ENCODE peak calls at places on chromosomes 11 and 22, in six cellular contexts. One of them, this sample, is unnamed.

GRCh38 chr11:131615611-131616010 is 245.2 kb downstream of the NTM start:
- DNase-seq in CD4-positive, alpha-beta T cell: no peak
- DNase-seq in left ventricle myocardium inferior: no peak
- DNase-seq in AG04450: no peak
- DNase-seq in retinal pigment epithelial cell: no peak
- DNase-seq in breast epithelium: no peak
- DNase-seq in this sample: no peak

GRCh38 chr11:45180888-45181594 is 34.6 kb downstream of the PRDM11 start:
- DNase-seq in left ventricle myocardium inferior: peak
- DNase-seq in AG04450: no peak
- DNase-seq in breast epithelium: peak
- DNase-seq in retinal pigment epithelial cell: peak
- DNase-seq in CD4-positive, alpha-beta T cell: peak
- DNase-seq in this sample: no peak

GRCh38 chr11:34053161-34053686 is 1.7 kb downstream of the CAPRIN1 start:
- DNase-seq in breast epithelium: peak
- DNase-seq in retinal pigment epithelial cell: no peak
- DNase-seq in CD4-positive, alpha-beta T cell: peak
- DNase-seq in left ventricle myocardium inferior: peak
- DNase-seq in AG04450: peak
- DNase-seq in this sample: no peak

GRCh38 chr22:35479359-35479758 is 61.3 kb upstream of the RASD2 start:
- DNase-seq in breast epithelium: no peak
- DNase-seq in left ventricle myocardium inferior: no peak
- DNase-seq in retinal pigment epithelial cell: no peak
- DNase-seq in CD4-positive, alpha-beta T cell: no peak
- DNase-seq in AG04450: no peak
- DNase-seq in this sample: no peak

GRCh38 chr22:37316875-37317371 is 34.6 kb downstream of the CYTH4 start:
- DNase-seq in AG04450: peak
- DNase-seq in retinal pigment epithelial cell: peak
- DNase-seq in breast epithelium: peak
- DNase-seq in left ventricle myocardium inferior: peak
- DNase-seq in CD4-positive, alpha-beta T cell: peak
- DNase-seq in this sample: peak

GRCh38 chr11:69121621-69122336 is 34.0 kb upstream of the SMIM38 start:
- DNase-seq in AG04450: no peak
- DNase-seq in breast epithelium: no peak
- DNase-seq in left ventricle myocardium inferior: no peak
- DNase-seq in CD4-positive, alpha-beta T cell: no peak
- DNase-seq in retinal pigment epithelial cell: no peak
- DNase-seq in this sample: no peak

GRCh38 chr11:2561283-2562180 is 116.7 kb downstream of the KCNQ1 start:
- DNase-seq in CD4-positive, alpha-beta T cell: no peak
- DNase-seq in retinal pigment epithelial cell: no peak
- DNase-seq in breast epithelium: no peak
- DNase-seq in AG04450: no peak
- DNase-seq in left ventricle myocardium inferior: peak
- DNase-seq in this sample: no peak

GRCh38 chr22:43404673-43405385 is 7.0 kb upstream of the MPPED1 start:
- DNase-seq in breast epithelium: no peak
- DNase-seq in retinal pigment epithelial cell: no peak
- DNase-seq in AG04450: no peak
- DNase-seq in left ventricle myocardium inferior: no peak
- DNase-seq in CD4-positive, alpha-beta T cell: no peak
- DNase-seq in this sample: no peak

GRCh38 chr22:48926663-48927062 is 901.0 kb downstream of the BRD1 start:
- DNase-seq in breast epithelium: no peak
- DNase-seq in retinal pigment epithelial cell: no peak
- DNase-seq in left ventricle myocardium inferior: no peak
- DNase-seq in CD4-positive, alpha-beta T cell: no peak
- DNase-seq in AG04450: no peak
- DNase-seq in this sample: no peak

GRCh38 chr11:133985981-133986380 is 29.2 kb upstream of the IGSF9B start:
- DNase-seq in left ventricle myocardium inferior: no peak
- DNase-seq in CD4-positive, alpha-beta T cell: no peak
- DNase-seq in AG04450: no peak
- DNase-seq in retinal pigment epithelial cell: no peak
- DNase-seq in breast epithelium: no peak
- DNase-seq in this sample: no peak

GRCh38 chr22:41535244-41535643 is 9.0 kb downstream of the POLR3H start:
- DNase-seq in AG04450: no peak
- DNase-seq in CD4-positive, alpha-beta T cell: no peak
- DNase-seq in retinal pigment epithelial cell: no peak
- DNase-seq in left ventricle myocardium inferior: no peak
- DNase-seq in breast epithelium: no peak
- DNase-seq in this sample: no peak
- TF ChIP-seq CTCF in AG04450: peak
- TF ChIP-seq CTCF in CD4-positive, alpha-beta T cell: no peak
- TF ChIP-seq CTCF in retinal pigment epithelial cell: peak
- TF ChIP-seq CTCF in left ventricle myocardium inferior: peak
- TF ChIP-seq CTCF in breast epithelium: no peak
- TF ChIP-seq CTCF in this sample: peak

DNA sequence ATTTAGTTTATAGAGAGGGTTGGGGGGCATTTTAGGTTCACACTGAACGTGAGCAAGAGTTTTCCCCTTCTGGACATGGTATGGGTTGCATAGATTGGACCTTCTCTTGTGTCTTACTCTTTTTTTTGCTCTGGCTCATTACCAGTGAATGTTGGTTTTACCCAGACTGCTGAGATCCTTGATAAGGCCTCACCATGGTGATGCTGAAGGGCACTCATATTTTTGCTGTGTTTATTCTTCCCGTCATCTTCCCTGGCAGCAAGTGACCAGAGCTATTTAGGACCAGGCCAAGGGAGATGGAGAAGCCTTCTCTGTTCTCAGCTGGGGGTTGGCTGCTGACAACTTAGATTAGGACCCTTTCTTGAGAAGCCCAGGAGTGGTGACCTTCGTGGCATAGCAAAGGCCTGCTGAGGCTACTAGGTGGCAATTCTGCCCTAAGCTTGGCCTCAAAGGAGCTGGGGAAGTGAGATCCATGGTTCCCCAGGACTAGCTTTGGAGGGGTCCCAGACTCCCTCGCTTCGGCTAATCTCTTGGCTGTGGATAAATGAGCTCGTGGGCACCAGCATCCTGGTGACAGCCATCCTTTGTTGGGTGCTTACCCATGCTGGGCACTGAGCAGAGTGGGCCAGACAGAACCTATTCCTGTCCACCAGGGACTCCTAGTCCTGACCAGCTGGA is 47.3 kb downstream of the GRIK4 start:
- DNase-seq in retinal pigment epithelial cell: no peak
- DNase-seq in AG04450: no peak
- DNase-seq in CD4-positive, alpha-beta T cell: no peak
- DNase-seq in left ventricle myocardium inferior: no peak
- DNase-seq in breast epithelium: no peak
- DNase-seq in this sample: no peak
- TF ChIP-seq CTCF in retinal pigment epithelial cell: no peak
- TF ChIP-seq CTCF in AG04450: no peak
- TF ChIP-seq CTCF in CD4-positive, alpha-beta T cell: no peak
- TF ChIP-seq CTCF in left ventricle myocardium inferior: no peak
- TF ChIP-seq CTCF in breast epithelium: no peak
- TF ChIP-seq CTCF in this sample: no peak

GRCh38 chr11:72704783-72705287 is 30.6 kb upstream of the PDE2A start:
- DNase-seq in CD4-positive, alpha-beta T cell: no peak
- DNase-seq in breast epithelium: no peak
- DNase-seq in AG04450: no peak
- DNase-seq in left ventricle myocardium inferior: no peak
- DNase-seq in retinal pigment epithelial cell: no peak
- DNase-seq in this sample: no peak

GRCh38 chr11:72703281-72704008 is 29.2 kb upstream of the PDE2A start:
- DNase-seq in AG04450: no peak
- DNase-seq in breast epithelium: no peak
- DNase-seq in CD4-positive, alpha-beta T cell: no peak
- DNase-seq in left ventricle myocardium inferior: peak
- DNase-seq in retinal pigment epithelial cell: no peak
- DNase-seq in this sample: peak

GRCh38 chr11:72705442-72706365 is 31.5 kb upstream of the PDE2A start:
- DNase-seq in AG04450: no peak
- DNase-seq in breast epithelium: no peak
- DNase-seq in left ventricle myocardium inferior: no peak
- DNase-seq in CD4-positive, alpha-beta T cell: no peak
- DNase-seq in retinal pigment epithelial cell: no peak
- DNase-seq in this sample: no peak

GRCh38 chr11:72702842-72703241 is 28.6 kb upstream of the PDE2A start:
- DNase-seq in left ventricle myocardium inferior: no peak
- DNase-seq in AG04450: no peak
- DNase-seq in retinal pigment epithelial cell: no peak
- DNase-seq in CD4-positive, alpha-beta T cell: no peak
- DNase-seq in breast epithelium: no peak
- DNase-seq in this sample: no peak

GRCh38 chr11:72704028-72704782 is 30.0 kb upstream of the PDE2A start:
- DNase-seq in AG04450: no peak
- DNase-seq in CD4-positive, alpha-beta T cell: no peak
- DNase-seq in retinal pigment epithelial cell: no peak
- DNase-seq in left ventricle myocardium inferior: no peak
- DNase-seq in breast epithelium: no peak
- DNase-seq in this sample: no peak
- TF ChIP-seq CTCF in AG04450: peak
- TF ChIP-seq CTCF in CD4-positive, alpha-beta T cell: no peak
- TF ChIP-seq CTCF in retinal pigment epithelial cell: peak
- TF ChIP-seq CTCF in left ventricle myocardium inferior: no peak
- TF ChIP-seq CTCF in breast epithelium: no peak
- TF ChIP-seq CTCF in this sample: no peak

DNA sequence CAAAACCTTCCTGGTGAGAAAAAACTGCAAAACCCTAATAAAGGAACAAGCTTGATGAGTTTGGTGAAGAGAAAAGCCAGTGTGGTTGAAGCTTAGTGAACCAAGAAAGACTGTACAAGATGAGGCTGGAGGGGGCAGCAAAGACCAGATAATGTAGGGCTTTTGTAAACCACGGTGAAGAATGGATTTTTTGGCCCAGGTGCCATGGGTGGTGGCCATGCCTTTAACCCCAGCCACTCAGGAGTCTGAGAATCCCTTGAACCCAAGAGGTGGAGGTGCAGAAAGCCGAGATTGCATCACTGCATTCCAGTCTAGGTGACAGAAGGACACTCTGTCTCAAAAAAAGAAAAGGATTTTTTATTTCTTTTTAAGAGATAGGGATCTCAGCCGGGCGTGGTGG is 5.0 kb upstream of the ZDHHC5 start:
- DNase-seq in breast epithelium: no peak
- DNase-seq in AG04450: no peak
- DNase-seq in left ventricle myocardium inferior: no peak
- DNase-seq in retinal pigment epithelial cell: no peak
- DNase-seq in CD4-positive, alpha-beta T cell: no peak
- DNase-seq in this sample: no peak
- TF ChIP-seq CTCF in breast epithelium: no peak
- TF ChIP-seq CTCF in AG04450: peak
- TF ChIP-seq CTCF in left ventricle myocardium inferior: no peak
- TF ChIP-seq CTCF in retinal pigment epithelial cell: no peak
- TF ChIP-seq CTCF in CD4-positive, alpha-beta T cell: no peak
- TF ChIP-seq CTCF in this sample: peak

GRCh38 chr22:30667486-30668305 is at the start of gene DUSP18:
- DNase-seq in AG04450: peak
- DNase-seq in CD4-positive, alpha-beta T cell: peak
- DNase-seq in left ventricle myocardium inferior: peak
- DNase-seq in retinal pigment epithelial cell: peak
- DNase-seq in breast epithelium: peak
- DNase-seq in this sample: peak
- TF ChIP-seq CTCF in AG04450: peak
- TF ChIP-seq CTCF in CD4-positive, alpha-beta T cell: no peak
- TF ChIP-seq CTCF in left ventricle myocardium inferior: peak
- TF ChIP-seq CTCF in retinal pigment epithelial cell: peak
- TF ChIP-seq CTCF in breast epithelium: no peak
- TF ChIP-seq CTCF in this sample: peak

DNA sequence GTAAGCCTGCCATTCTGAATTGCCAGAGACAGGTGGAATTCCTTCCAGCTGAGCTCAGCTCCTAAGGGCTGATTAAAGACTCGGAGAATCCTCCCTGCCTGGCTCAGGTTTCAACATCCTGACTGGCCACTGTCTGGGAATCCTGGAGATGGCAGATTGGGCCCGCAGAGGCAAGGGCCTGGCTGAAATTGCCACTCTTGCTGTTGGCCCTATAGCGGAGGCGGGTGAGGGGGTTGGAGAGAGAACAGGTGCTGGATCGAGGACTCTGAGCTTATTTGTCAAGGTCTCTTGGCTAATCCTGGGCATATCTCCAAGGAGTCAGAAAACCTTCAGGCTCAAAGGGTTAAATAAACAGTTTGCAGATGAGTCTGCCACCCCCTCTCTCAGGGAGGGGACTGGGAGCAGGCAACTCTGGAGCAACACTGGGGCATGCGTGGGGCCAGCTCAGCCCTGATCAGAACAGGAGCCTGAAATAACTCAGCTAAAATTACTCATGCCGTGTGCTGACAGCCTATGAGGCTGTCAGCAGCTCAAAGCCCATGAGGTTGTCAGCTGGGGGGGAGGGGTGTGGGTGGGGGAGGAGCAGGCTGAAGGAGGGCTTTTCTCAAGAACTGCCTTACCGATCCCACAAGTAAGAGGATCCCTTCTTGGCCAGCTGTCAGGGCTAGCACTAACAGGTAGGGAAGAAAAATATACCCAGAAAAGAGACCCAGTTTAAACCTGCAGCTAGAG is 14.7 kb upstream of the MFRP start:
- DNase-seq in CD4-positive, alpha-beta T cell: no peak
- DNase-seq in retinal pigment epithelial cell: peak
- DNase-seq in breast epithelium: no peak
- DNase-seq in AG04450: peak
- DNase-seq in left ventricle myocardium inferior: peak
- DNase-seq in this sample: no peak
- TF ChIP-seq CTCF in CD4-positive, alpha-beta T cell: no peak
- TF ChIP-seq CTCF in retinal pigment epithelial cell: no peak
- TF ChIP-seq CTCF in breast epithelium: peak
- TF ChIP-seq CTCF in AG04450: no peak
- TF ChIP-seq CTCF in left ventricle myocardium inferior: no peak
- TF ChIP-seq CTCF in this sample: no peak

This sample was measured in HFF-Myc.